ENCODE peak calls at places on chromosomes 5 and 9, in six cellular contexts. J is psoas muscle, B is prostate gland, A is fibroblast of lung, L is PC-3, Y is mucosa of descending colon. O is an unnamed sample. For H3K4me1 and H3K36me3, the result is how much of the 10 kb centered on the place peaks cover.

GRCh38 chr5:8864053-8864452 is 681.8 kb downstream of the SEMA5A start:
- DNase-seq in J (no peak), B (no peak), A (peak), L (peak), Y (no peak), O (peak)

GRCh38 chr5:56983593-56984361 is 31.9 kb upstream of the MIER3 start:
- DNase-seq in J (no peak), B (no peak), A (no peak), L (no peak), Y (no peak), O (no peak)

GRCh38 chr5:159504857-159505304 is 174.6 kb upstream of the IL12B start:
- DNase-seq in J (no peak), B (no peak), A (peak), L (peak), Y (no peak), O (no peak)

GRCh38 chr5:67795781-67796477 is 419.6 kb upstream of the PIK3R1 start:
- DNase-seq in J (no peak), B (no peak), A (peak), L (no peak), Y (no peak), O (no peak)

GRCh38 chr9:112239708-112240107 is 64.6 kb upstream of the SUSD1 start:
- DNase-seq in J (no peak), B (no peak), A (no peak), L (no peak), Y (no peak), O (no peak)

GRCh38 chr5:43007911-43008368 is 32.2 kb downstream of the ANXA2R start:
- DNase-seq in J (peak), B (peak), A (peak), L (peak), Y (peak), O (peak)

GRCh38 chr9:86116425-86116824 is 17.1 kb upstream of the GOLM1 start:
- DNase-seq in J (no peak), B (no peak), A (no peak), L (no peak), Y (no peak), O (no peak)

GRCh38 chr5:60023255-60023654 is 129.7 kb upstream of the PDE4D start:
- DNase-seq in J (no peak), B (no peak), A (no peak), L (no peak), Y (no peak), O (no peak)

GRCh38 chr9:106962105-106962504 is 99.1 kb downstream of the ZNF462 start:
- DNase-seq in J (no peak), B (no peak), A (no peak), L (no peak), Y (no peak), O (no peak)

GRCh38 chr9:100426532-100427365 is at the start of gene MSANTD3:
- DNase-seq in J (peak), B (peak), A (peak), L (peak), Y (peak), O (peak)

GRCh38 chr9:133225171-133226011 is 16.3 kb upstream of the OBP2B start:
- DNase-seq in J (no peak), B (no peak), A (no peak), L (no peak), Y (no peak), O (no peak)

GRCh38 chr5:97231025-97231636 is 48.1 kb upstream of the RIOK2 start:
- DNase-seq in J (no peak), B (peak), A (peak), L (peak), Y (no peak), O (peak)

GRCh38 chr9:127680226-127680625 is 26.6 kb upstream of the CFAP157 start:
- DNase-seq in J (no peak), B (no peak), A (no peak), L (no peak), Y (no peak), O (no peak)

GRCh38 chr9:135978650-135979461 is 17.7 kb upstream of the UBAC1 start:
- DNase-seq in J (peak), B (no peak), A (no peak), L (no peak), Y (no peak), O (no peak)

GRCh38 chr9:22446589-22446949 is at the start of gene DMRTA1:
- DNase-seq in J (peak), B (peak), A (peak), L (peak), Y (peak), O (peak)

GRCh38 chr5:76331139-76331538 is 71.9 kb upstream of the IQGAP2 start:
- DNase-seq in J (no peak), B (no peak), A (no peak), L (no peak), Y (no peak), O (no peak)

GRCh38 chr9:22079873-22080341 is 70.8 kb upstream of the CDKN2B start:
- DNase-seq in J (no peak), B (no peak), A (peak), L (no peak), Y (no peak), O (no peak)

GRCh38 chr9:133051281-133051900 is 10.4 kb upstream of the CEL start:
- DNase-seq in J (no peak), B (no peak), A (no peak), L (no peak), Y (no peak), O (no peak)

GRCh38 chr5:143350341-143350740 is 53.1 kb downstream of the NR3C1 start:
- DNase-seq in J (no peak), B (no peak), A (no peak), L (no peak), Y (no peak), O (no peak)

GRCh38 chr5:120678279-120678678 is 214.2 kb downstream of the PRR16 start:
- DNase-seq in J (no peak), B (no peak), A (peak), L (no peak), Y (no peak), O (no peak)

GRCh38 chr9:15225564-15226126 is 81.4 kb downstream of the TTC39B start:
- DNase-seq in J (no peak), B (no peak), A (no peak), L (no peak), Y (no peak), O (no peak)

GRCh38 chr5:67770431-67771025 is 445.0 kb upstream of the PIK3R1 start:
- DNase-seq in J (no peak), B (no peak), A (no peak), L (no peak), Y (peak), O (no peak)

GRCh38 chr9:104177003-104177611 is 83.0 kb downstream of the SMC2 start:
- DNase-seq in J (no peak), B (no peak), A (no peak), L (peak), Y (no peak), O (no peak)

GRCh38 chr9:97382099-97382718 is 29.7 kb upstream of the TDRD7 start:
- DNase-seq in J (no peak), B (no peak), A (no peak), L (peak), Y (no peak), O (no peak)

GRCh38 chr5:60959156-60959555 is 14.2 kb downstream of the NDUFAF2 start:
- DNase-seq in J (no peak), B (no peak), A (peak), L (peak), Y (no peak), O (no peak)

GRCh38 chr5:149257875-149258705 is 13.6 kb upstream of the AFAP1L1 start:
- DNase-seq in J (no peak), B (no peak), A (peak), L (peak), Y (no peak), O (no peak)

GRCh38 chr9:82882133-82882532 is 180.8 kb downstream of the RASEF start:
- DNase-seq in J (no peak), B (no peak), A (no peak), L (peak), Y (no peak), O (no peak)

DNA sequence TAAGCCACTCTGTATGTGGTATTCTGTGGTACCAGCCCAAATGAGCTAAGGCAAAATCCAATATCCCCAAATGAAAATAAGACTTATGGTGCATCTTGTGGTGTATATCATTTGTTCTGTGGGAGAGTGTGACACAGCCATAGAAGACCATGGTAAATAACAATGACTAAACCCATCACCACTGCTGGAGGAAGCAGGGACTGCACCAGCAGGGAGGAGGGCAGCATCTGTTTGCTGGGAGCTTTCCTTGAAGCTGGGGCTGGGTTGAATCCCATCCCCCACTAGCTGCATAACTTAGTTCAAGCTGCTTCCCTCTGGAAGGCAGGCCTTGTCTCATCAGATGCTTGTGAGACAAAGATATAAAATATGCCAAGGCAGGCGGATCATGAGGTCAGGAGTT is 14.2 kb downstream of the GADD45G start:
- DNase-seq in J (no peak), B (no peak), A (no peak), L (no peak), Y (no peak), O (peak)
- H3K4me1 ChIP-seq in J (under half), B (under half), A (under half), L (under half), Y (under half), O (under half)

DNA sequence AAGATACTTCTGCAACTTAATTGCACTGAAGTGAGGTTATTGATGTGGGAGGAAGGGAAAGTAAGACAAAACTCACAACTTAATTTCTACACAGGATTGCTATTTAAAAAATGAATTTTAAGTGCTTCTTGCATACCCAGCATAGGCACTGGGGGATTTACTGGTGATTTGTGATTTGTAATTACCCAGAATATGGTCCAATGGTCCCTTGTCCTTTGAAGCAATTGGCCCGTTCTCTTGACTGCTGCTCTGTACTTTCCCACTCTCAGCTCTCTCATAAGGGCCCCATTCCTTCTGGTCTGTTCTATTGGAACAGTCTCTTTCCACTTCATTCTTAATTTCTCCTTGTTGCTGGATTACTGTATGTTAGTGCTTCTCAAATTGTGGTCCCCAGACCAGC is 75.4 kb upstream of the SPATA31D4 start:
- DNase-seq in J (no peak), B (no peak), A (no peak), L (no peak), Y (no peak), O (no peak)
- H3K36me3 ChIP-seq in J (under half), B (under half), A (under half), L (under half), Y (under half), O (under half)

DNA sequence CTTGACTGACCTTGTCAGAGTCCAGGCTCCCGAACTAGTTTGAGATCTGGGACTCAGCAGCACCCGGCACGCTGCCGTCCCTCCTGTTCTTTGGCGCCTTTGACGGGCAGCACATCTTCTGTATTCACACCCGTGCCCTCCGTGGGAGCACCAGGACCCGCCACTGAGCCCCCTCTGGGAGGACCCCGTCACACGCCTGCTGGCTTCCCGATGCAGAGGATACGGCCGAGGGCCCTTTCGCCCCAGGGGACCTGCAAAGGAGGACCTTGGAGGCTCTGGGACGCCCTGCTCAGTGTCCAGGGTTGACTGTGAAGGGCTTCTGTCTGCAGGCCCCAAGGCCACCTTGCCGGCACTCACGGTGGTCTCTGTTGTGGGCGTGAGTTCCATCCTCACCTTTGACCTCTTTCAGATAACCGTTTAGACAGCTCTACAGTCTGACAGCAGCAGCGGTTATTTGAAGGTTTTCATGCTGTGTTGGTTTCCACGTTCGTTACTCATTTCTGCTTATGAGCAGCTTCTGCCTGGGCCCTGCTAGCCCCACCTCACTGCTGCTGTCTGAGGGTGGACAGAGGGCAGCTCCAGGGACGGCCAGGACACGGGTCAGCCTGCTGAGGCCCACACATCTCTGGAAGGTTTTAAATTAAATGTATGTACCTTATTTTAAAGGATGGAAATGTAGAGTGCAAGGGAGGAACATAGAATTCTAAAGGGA is 12.6 kb upstream of the EXOC3 start:
- DNase-seq in J (peak), B (no peak), A (no peak), L (no peak), Y (no peak), O (no peak)
- TF ChIP-seq CTCF in J (no peak), B (no peak), A (no peak), L (no peak), Y (no peak), O (no peak)

GRCh38 chr5:91121347-91121993 is 261.6 kb downstream of the ARRDC3 start:
- DNase-seq in J (no peak), B (peak), A (no peak), L (no peak), Y (no peak), O (no peak)

GRCh38 chr5:91119941-91120850 is 262.9 kb downstream of the ARRDC3 start:
- DNase-seq in J (peak), B (no peak), A (no peak), L (no peak), Y (no peak), O (no peak)

GRCh38 chr5:91122663-91123062 is 260.5 kb downstream of the ARRDC3 start:
- DNase-seq in J (no peak), B (no peak), A (no peak), L (no peak), Y (no peak), O (no peak)

GRCh38 chr5:91118802-91119201 is 264.3 kb downstream of the ARRDC3 start:
- DNase-seq in J (no peak), B (no peak), A (no peak), L (no peak), Y (no peak), O (no peak)

GRCh38 chr5:91119265-91119664 is 263.9 kb downstream of the ARRDC3 start:
- DNase-seq in J (no peak), B (no peak), A (no peak), L (no peak), Y (no peak), O (no peak)
- H3K4me1 ChIP-seq in J (under half), B (under half), A (under half), L (under half), Y (under half), O (under half)

GRCh38 chr5:132635873-132636272 is 22.1 kb upstream of the IL13 start:
- DNase-seq in J (no peak), B (no peak), A (no peak), L (no peak), Y (no peak), O (no peak)

GRCh38 chr5:132641241-132641723 is 16.7 kb upstream of the IL13 start:
- DNase-seq in J (no peak), B (no peak), A (no peak), L (no peak), Y (no peak), O (no peak)

GRCh38 chr5:132641841-132642240 is 16.1 kb upstream of the IL13 start:
- DNase-seq in J (no peak), B (no peak), A (no peak), L (no peak), Y (no peak), O (no peak)

GRCh38 chr5:132640613-132641012 is 17.4 kb upstream of the IL13 start:
- DNase-seq in J (no peak), B (no peak), A (no peak), L (no peak), Y (no peak), O (no peak)

DNA sequence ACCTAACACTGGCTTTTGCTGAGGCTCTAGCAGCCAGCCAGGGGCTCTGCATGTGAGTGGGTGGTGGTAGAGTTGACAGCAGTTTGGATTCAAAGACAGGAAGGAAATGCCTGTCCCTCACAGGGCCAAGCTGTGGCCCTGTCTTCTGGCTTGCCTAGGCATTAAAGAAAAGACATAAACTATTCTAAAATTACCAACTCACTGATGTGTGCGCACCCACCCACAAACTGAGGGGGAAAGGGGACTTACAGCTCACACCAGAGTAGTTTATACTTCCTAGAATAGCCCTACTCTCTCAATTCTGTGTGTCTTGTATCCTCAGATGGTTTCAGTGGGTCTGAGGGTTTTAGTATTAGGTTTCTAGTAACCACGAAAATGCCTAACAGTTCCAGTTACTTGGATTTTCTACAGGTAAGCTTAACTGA is 18.3 kb upstream of the IL13 start:
- DNase-seq in J (no peak), B (no peak), A (no peak), L (no peak), Y (no peak), O (no peak)
- H3K36me3 ChIP-seq in J (half or more), B (under half), A (under half), L (under half), Y (under half), O (under half)

O was measured in endodermal cell.